ENCODE peak calls at places on chromosomes 11 and 22, in seven cellular contexts. I is nephron progenitor cell; H is H1; N is brain microvascular endothelial cell; X is hepatocyte; C is CD4-positive, alpha-beta T cell; P is heart right ventricle. M is an unnamed sample.

GRCh38 chr11:61569701-61570100 is 11.2 kb downstream of the SYT7 start:
- DNase-seq in I (no peak), H (no peak), X (no peak), P (no peak), N (no peak), C (no peak), M (no peak)

GRCh38 chr11:69335461-69336386 is 41.8 kb downstream of the MYEOV start:
- DNase-seq in I (no peak), P (no peak), C (no peak), X (no peak), H (no peak), N (no peak), M (no peak)

GRCh38 chr11:2790581-2790925 is 90.8 kb upstream of the KCNQ1OT1 start:
- DNase-seq in X (no peak), H (peak), N (no peak), P (no peak), I (peak), C (no peak), M (no peak)

GRCh38 chr11:35111171-35112055 is 27.6 kb upstream of the CD44 start:
- DNase-seq in N (peak), P (peak), C (no peak), X (no peak), I (no peak), H (no peak), M (no peak)

GRCh38 chr22:37664249-37665101 is 6.0 kb downstream of the PDXP start:
- DNase-seq in N (no peak), X (no peak), I (no peak), H (no peak), P (no peak), C (no peak), M (no peak)

GRCh38 chr11:64165482-64165841 is 451 bp downstream of the MACROD1 start:
- DNase-seq in P (no peak), X (peak), C (no peak), N (no peak), I (peak), H (no peak), M (no peak)

GRCh38 chr22:36733271-36733670 is 29.7 kb upstream of the CACNG2 start:
- DNase-seq in P (no peak), N (no peak), H (no peak), X (no peak), I (no peak), C (no peak), M (no peak)

GRCh38 chr11:111602865-111603632 is 800 bp downstream of the SIK2 start:
- DNase-seq in I (no peak), H (no peak), X (peak), N (peak), P (peak), C (no peak), M (peak)

GRCh38 chr11:90321018-90321417 is 98.2 kb upstream of the CHORDC1 start:
- DNase-seq in X (no peak), P (no peak), C (no peak), N (no peak), H (no peak), I (no peak), M (no peak)

GRCh38 chr11:119108151-119108856 is 1.2 kb downstream of the C2CD2L start:
- DNase-seq in H (peak), I (no peak), C (no peak), X (peak), N (no peak), P (no peak), M (peak)

GRCh38 chr11:9571071-9571765 is 2.3 kb upstream of the WEE1 start:
- DNase-seq in X (no peak), N (no peak), H (no peak), I (no peak), P (no peak), C (no peak), M (no peak)

GRCh38 chr11:36231300-36231699 is 57.9 kb downstream of the COMMD9 start:
- DNase-seq in P (no peak), X (peak), I (no peak), H (no peak), C (no peak), N (peak), M (no peak)

GRCh38 chr11:266676-267439 is 11.3 kb upstream of the NLRP6 start:
- DNase-seq in C (no peak), P (no peak), H (no peak), X (no peak), N (no peak), I (no peak), M (no peak)

GRCh38 chr11:44944853-44945235 is 5.8 kb downstream of the TP53I11 start:
- DNase-seq in C (no peak), X (no peak), P (no peak), N (no peak), I (no peak), H (no peak), M (no peak)

GRCh38 chr11:78465169-78465942 is 47.7 kb upstream of the GAB2 start:
- DNase-seq in H (no peak), X (no peak), C (peak), P (no peak), N (no peak), I (no peak), M (peak)

GRCh38 chr11:3950996-3951662 is 95.7 kb downstream of the STIM1 start:
- DNase-seq in P (no peak), H (no peak), N (peak), X (peak), I (no peak), C (no peak), M (no peak)

GRCh38 chr11:105489431-105489830 is 120.4 kb upstream of the GRIA4 start:
- DNase-seq in H (no peak), C (no peak), N (no peak), I (peak), P (no peak), X (peak), M (no peak)

GRCh38 chr11:134489728-134490127 is 77.7 kb upstream of the B3GAT1 start:
- DNase-seq in I (no peak), N (no peak), H (no peak), P (no peak), X (no peak), C (no peak), M (no peak)

GRCh38 chr22:47548953-47549740 is 786.7 kb downstream of the TBC1D22A start:
- DNase-seq in P (no peak), N (no peak), H (no peak), I (no peak), C (no peak), X (no peak), M (no peak)

GRCh38 chr11:70595452-70595851 is 197.1 kb downstream of the CTTN start:
- DNase-seq in H (no peak), I (no peak), C (no peak), N (no peak), P (no peak), X (no peak), M (no peak)

GRCh38 chr22:43312608-43313007 is 30.6 kb downstream of the SCUBE1 start:
- DNase-seq in H (no peak), X (no peak), C (no peak), I (no peak), N (no peak), P (peak), M (no peak)

GRCh38 chr22:40050258-40050657 is 55.5 kb downstream of the FAM83F start:
- DNase-seq in N (no peak), I (no peak), C (no peak), P (no peak), X (no peak), H (no peak), M (peak)

GRCh38 chr11:58832246-58832645 is 12.3 kb downstream of the GLYATL2 start:
- DNase-seq in I (no peak), C (no peak), N (no peak), P (no peak), H (no peak), X (peak), M (no peak)

GRCh38 chr22:18110194-18110943 is at the start of gene TUBA8:
- DNase-seq in I (peak), N (peak), C (no peak), X (peak), P (no peak), H (peak), M (peak)

GRCh38 chr11:119634301-119634700 is 94.7 kb downstream of the NECTIN1 start:
- DNase-seq in X (no peak), I (no peak), P (no peak), N (no peak), H (no peak), C (no peak), M (no peak)

GRCh38 chr11:393219-394033 is 583 bp upstream of the PKP3 start:
- DNase-seq in X (peak), C (no peak), N (peak), I (no peak), H (no peak), P (no peak), M (no peak)

GRCh38 chr11:130477646-130478203 is 29.3 kb downstream of the ADAMTS15 start:
- DNase-seq in X (no peak), I (no peak), C (no peak), H (no peak), N (no peak), P (no peak), M (peak)

GRCh38 chr11:61158691-61159381 is 2.4 kb downstream of the VPS37C start:
- DNase-seq in P (no peak), H (no peak), N (peak), I (no peak), C (no peak), X (no peak), M (no peak)

GRCh38 chr11:44171518-44171917 is 76.0 kb downstream of the EXT2 start:
- DNase-seq in N (peak), I (no peak), H (no peak), X (no peak), P (no peak), C (no peak), M (no peak)

GRCh38 chr11:19632435-19632834 is 80.2 kb upstream of the NAV2 start:
- DNase-seq in N (no peak), P (no peak), H (no peak), I (no peak), X (no peak), C (no peak), M (no peak)

GRCh38 chr11:67277231-67277961 is 11.1 kb downstream of the GRK2 start:
- DNase-seq in X (no peak), C (peak), H (peak), P (peak), I (peak), N (no peak), M (peak)

GRCh38 chr11:67278135-67278938 is 10.8 kb upstream of the ANKRD13D start:
- DNase-seq in I (no peak), C (no peak), P (no peak), N (no peak), X (no peak), H (no peak), M (no peak)

GRCh38 chr11:67274768-67275605 is 8.7 kb downstream of the GRK2 start:
- DNase-seq in N (no peak), C (no peak), H (no peak), P (peak), I (peak), X (no peak), M (no peak)

GRCh38 chr11:67275606-67276409 is 9.5 kb downstream of the GRK2 start:
- DNase-seq in X (no peak), H (no peak), N (no peak), P (no peak), C (no peak), I (peak), M (no peak)

GRCh38 chr11:67276821-67277230 is 10.6 kb downstream of the GRK2 start:
- DNase-seq in C (no peak), H (no peak), P (no peak), I (peak), N (no peak), X (no peak), M (no peak)
- TF ChIP-seq CTCF in C (no peak), H (peak), P (no peak), I (no peak), N (peak), X (no peak), M (peak)

GRCh38 chr11:57277845-57278720 is 41.0 kb upstream of the APLNR start:
- DNase-seq in H (peak), C (no peak), N (peak), P (peak), X (peak), I (peak), M (no peak)
- TF ChIP-seq CTCF in H (peak), C (peak), N (peak), P (peak), X (peak), I (peak), M (peak)

GRCh38 chr22:26937213-26937612 is 279.8 kb downstream of the MIAT start:
- DNase-seq in N (no peak), I (no peak), H (no peak), X (no peak), C (no peak), P (no peak), M (no peak)
- TF ChIP-seq CTCF in N (no peak), I (no peak), H (no peak), X (no peak), C (no peak), P (no peak), M (no peak)

DNA sequence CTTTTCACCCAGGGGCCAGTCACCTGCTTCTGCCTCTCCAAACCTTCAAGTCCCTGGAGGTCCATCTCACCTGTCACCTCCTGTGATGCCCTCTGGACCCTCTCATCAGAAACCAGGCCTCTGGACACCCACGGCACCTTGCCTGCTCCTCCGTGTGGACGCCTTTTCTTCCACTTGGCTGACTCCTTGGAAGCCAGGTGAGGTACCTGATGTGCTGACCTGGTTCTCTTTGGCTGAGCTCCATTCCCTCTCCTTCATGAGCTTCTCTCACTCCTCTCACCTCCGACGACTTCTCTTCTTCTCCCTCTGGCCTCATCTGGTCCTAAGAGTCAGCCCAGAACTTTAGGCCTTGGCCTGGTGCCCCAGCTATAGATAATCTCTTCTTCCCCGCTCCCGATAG is 99.3 kb downstream of the CEP164 start:
- DNase-seq in N (no peak), I (no peak), H (no peak), C (no peak), X (no peak), P (no peak), M (no peak)
- TF ChIP-seq CTCF in N (no peak), I (no peak), H (no peak), C (no peak), X (no peak), P (no peak), M (no peak)

GRCh38 chr11:116916872-116917271 is 79.5 kb upstream of the APOA1 start:
- DNase-seq in H (no peak), N (no peak), X (no peak), P (no peak), I (no peak), C (no peak), M (no peak)

GRCh38 chr11:116917632-116918031 is 80.2 kb upstream of the APOA1 start:
- DNase-seq in X (no peak), H (no peak), I (no peak), P (no peak), N (no peak), C (no peak), M (no peak)

GRCh38 chr11:116913000-116913399 is 75.6 kb upstream of the APOA1 start:
- DNase-seq in I (no peak), P (no peak), N (peak), X (no peak), H (no peak), C (no peak), M (no peak)

GRCh38 chr11:116918925-116919653 is 81.7 kb upstream of the APOA1 start:
- DNase-seq in C (no peak), X (no peak), I (no peak), P (no peak), N (no peak), H (no peak), M (no peak)

GRCh38 chr11:116916052-116916451 is 78.6 kb upstream of the APOA1 start:
- DNase-seq in N (no peak), X (no peak), H (no peak), C (no peak), P (no peak), I (no peak), M (no peak)
- TF ChIP-seq CTCF in N (no peak), X (no peak), H (no peak), C (no peak), P (no peak), I (no peak), M (no peak)

DNA sequence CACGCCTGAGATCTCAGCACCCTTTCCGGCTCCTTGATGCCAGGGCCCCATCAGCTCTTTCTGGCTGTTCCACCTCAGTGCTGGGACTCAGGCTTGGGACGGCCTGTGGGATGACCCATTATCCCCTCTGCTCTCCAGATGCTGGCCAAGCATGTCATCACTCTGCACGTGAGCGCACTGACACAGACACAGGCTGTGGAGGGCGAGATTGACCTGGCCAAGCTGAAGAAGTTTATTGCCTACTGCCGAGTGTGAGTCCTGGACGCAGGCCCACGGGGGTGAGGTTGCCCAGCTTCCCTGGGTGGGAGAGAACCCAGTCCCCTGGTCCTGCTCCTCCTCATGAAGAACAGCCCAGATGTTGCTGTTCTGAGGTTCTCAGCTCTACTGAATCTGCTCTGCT is 17.7 kb downstream of the MCM5 start:
- DNase-seq in N (no peak), H (no peak), X (no peak), I (no peak), P (no peak), C (no peak), M (no peak)
- TF ChIP-seq CTCF in N (no peak), H (no peak), X (no peak), I (no peak), P (no peak), C (no peak), M (no peak)

M was measured in GM13977.